ENCODE peak calls at places on chromosomes 2 and 18, in seven cellular contexts. G, J, Q, R, H, T and C are unnamed samples.
A peak's percentile ranks its signal among the peaks of the same experiment; 100 is the strongest.

GRCh38 chr2:33207336-33207735 is 260.6 kb downstream of the LTBP1 start:
- DNase-seq in J (no peak), G (no peak), R (no peak), Q (no peak), T (no peak), H (no peak), C (no peak)

GRCh38 chr2:123696799-123697410 is 328.2 kb upstream of the CNTNAP5 start:
- DNase-seq in G (no peak), J (no peak), T (no peak), Q (no peak), R (no peak), H (peak; percentile 78), C (no peak)

GRCh38 chr2:142742301-142743214 is 134.9 kb upstream of the KYNU start:
- DNase-seq in R (no peak), H (no peak), G (no peak), Q (no peak), T (no peak), J (no peak), C (no peak)

GRCh38 chr2:96873651-96874096 is 3.8 kb upstream of the SEMA4C start:
- DNase-seq in R (peak; percentile 56), Q (no peak), J (no peak), T (no peak), H (no peak), G (no peak), C (peak; percentile 79)

GRCh38 chr18:26466026-26466425 is 82.3 kb downstream of the KCTD1 start:
- DNase-seq in J (no peak), R (no peak), Q (no peak), H (no peak), G (no peak), T (no peak), C (no peak)

GRCh38 chr2:237315881-237316225 is 98.1 kb downstream of the COL6A3 start:
- DNase-seq in T (no peak), H (no peak), Q (no peak), R (no peak), J (no peak), G (no peak), C (no peak)

GRCh38 chr2:46815121-46815802 is 100.3 kb downstream of the MCFD2 start:
- DNase-seq in T (no peak), Q (no peak), R (peak; percentile 50), G (no peak), H (peak; percentile 38), J (no peak), C (no peak)

GRCh38 chr2:63842149-63843061 is 709 bp downstream of the UGP2 start:
- DNase-seq in Q (no peak), R (peak; percentile 55), T (peak; percentile 3), J (no peak), H (peak; percentile 57), G (no peak), C (peak; percentile 57)

GRCh38 chr2:1942146-1942545 is 197.8 kb upstream of the PXDN start:
- DNase-seq in T (no peak), H (no peak), Q (no peak), J (no peak), R (no peak), G (no peak), C (no peak)

GRCh38 chr2:79855264-79856006 is 342.6 kb downstream of the CTNNA2 start:
- DNase-seq in R (peak; percentile 80), T (no peak), J (no peak), Q (no peak), G (no peak), H (peak; percentile 28), C (no peak)

GRCh38 chr18:7233398-7233797 is 2.5 kb downstream of the LRRC30 start:
- DNase-seq in R (no peak), G (no peak), Q (no peak), H (no peak), T (no peak), J (no peak), C (no peak)

GRCh38 chr18:10417191-10417590 is 37.2 kb upstream of the APCDD1 start:
- DNase-seq in Q (no peak), J (no peak), G (no peak), R (no peak), H (no peak), T (no peak), C (no peak)

GRCh38 chr2:105868060-105868459 is 123.3 kb downstream of the NCK2 start:
- DNase-seq in Q (no peak), R (no peak), H (peak; percentile 88), J (no peak), T (no peak), G (no peak), C (no peak)

GRCh38 chr2:150212722-150213171 is 274.7 kb downstream of the RND3 start:
- DNase-seq in G (no peak), H (no peak), R (no peak), J (no peak), Q (no peak), T (no peak), C (no peak)

GRCh38 chr2:54597153-54597827 is 126.2 kb upstream of the EML6 start:
- DNase-seq in Q (peak; percentile 39), R (no peak), J (no peak), T (no peak), G (peak; percentile 52), H (no peak), C (no peak)

GRCh38 chr18:75678662-75679061 is 251.2 kb upstream of the SMIM21 start:
- DNase-seq in G (no peak), J (no peak), T (no peak), H (no peak), Q (no peak), R (no peak), C (no peak)

GRCh38 chr2:3940661-3941060 is 237.3 kb downstream of the DCDC2C start:
- DNase-seq in Q (no peak), R (peak; percentile 68), T (no peak), G (no peak), J (no peak), H (no peak), C (no peak)

GRCh38 chr2:235446082-235446481 is 47.8 kb upstream of the AGAP1 start:
- DNase-seq in J (no peak), Q (no peak), H (no peak), R (peak; percentile 14), G (no peak), T (no peak), C (no peak)

GRCh38 chr18:10032331-10032979 is 118.6 kb downstream of the VAPA start:
- DNase-seq in H (no peak), J (peak; percentile 30), T (peak; percentile 55), R (peak; percentile 84), G (no peak), Q (no peak), C (no peak)

GRCh38 chr2:47218066-47218581 is 63.0 kb upstream of the STPG4 start:
- DNase-seq in H (peak; percentile 95), J (no peak), Q (no peak), T (no peak), R (no peak), G (no peak), C (peak; percentile 56)

GRCh38 chr2:185821467-185821866 is 82.9 kb downstream of the FSIP2 start:
- DNase-seq in J (no peak), H (no peak), G (no peak), T (no peak), R (no peak), Q (no peak), C (no peak)

GRCh38 chr2:20212459-20212870 is 12.5 kb downstream of the SDC1 start:
- DNase-seq in Q (no peak), G (no peak), H (no peak), J (no peak), T (no peak), R (peak; percentile 62), C (no peak)